ENCODE peak calls at places on chromosome 1, in eight cellular contexts. X, O, I, G, N, Q, Y and R are unnamed samples.

GRCh38 chr1:42259059-42259738 is 75.8 kb downstream of the FOXJ3 start:
- DNase-seq in N (no peak), I (no peak), X (no peak), O (no peak), Q (peak; percentile 62), Y (no peak), G (no peak), R (no peak)

GRCh38 chr1:213985181-213986019 is 2.4 kb upstream of the PROX1 start:
- DNase-seq in O (no peak), G (no peak), N (no peak), X (no peak), I (no peak), Y (no peak), Q (no peak), R (peak; percentile 65)

GRCh38 chr1:55127827-55128343 is 87.3 kb downstream of the USP24 start:
- DNase-seq in I (no peak), Q (no peak), N (no peak), O (no peak), G (no peak), X (no peak), Y (no peak), R (no peak)

GRCh38 chr1:84426376-84426775 is 28.1 kb downstream of the DNASE2B start:
- DNase-seq in X (no peak), I (no peak), N (no peak), Q (no peak), O (no peak), Y (no peak), G (no peak), R (no peak)

GRCh38 chr1:93374334-93375106 is 28.8 kb downstream of the DR1 start:
- DNase-seq in N (no peak), Y (no peak), I (no peak), O (no peak), Q (no peak), X (no peak), G (no peak), R (no peak)

GRCh38 chr1:107965112-107965991 is at the start of gene VAV3:
- DNase-seq in N (peak; percentile 70), Y (no peak), I (no peak), G (no peak), X (peak; percentile 94), Q (peak; percentile 22), O (no peak), R (peak; percentile 90)

GRCh38 chr1:226639631-226640061 is 91.1 kb downstream of the STUM start:
- DNase-seq in I (no peak), O (no peak), G (no peak), Y (no peak), Q (no peak), X (peak; percentile 73), N (no peak), R (no peak)

GRCh38 chr1:213507472-213508223 is 456.6 kb downstream of the RPS6KC1 start:
- DNase-seq in Y (no peak), Q (no peak), G (no peak), N (no peak), X (no peak), O (no peak), I (no peak), R (peak; percentile 34)

GRCh38 chr1:202802998-202803932 is 5.0 kb downstream of the KDM5B start:
- DNase-seq in I (no peak), O (no peak), G (peak; percentile 46), N (no peak), Y (no peak), X (no peak), Q (no peak), R (peak; percentile 31)

GRCh38 chr1:86788300-86789206 is 84.2 kb downstream of the SH3GLB1 start:
- DNase-seq in Q (no peak), G (no peak), X (no peak), N (no peak), Y (no peak), I (peak; percentile 69), O (no peak), R (no peak)

GRCh38 chr1:38781872-38782617 is 77.5 kb downstream of the RRAGC start:
- DNase-seq in X (no peak), I (no peak), O (no peak), N (no peak), G (no peak), Y (no peak), Q (no peak), R (no peak)

GRCh38 chr1:20616468-20617156 is 16.6 kb upstream of the PINK1 start:
- DNase-seq in O (no peak), N (no peak), X (no peak), I (no peak), Y (no peak), Q (no peak), G (no peak), R (no peak)

GRCh38 chr1:212990276-212990675 is 25.4 kb downstream of the ANGEL2 start:
- DNase-seq in I (no peak), Q (no peak), Y (no peak), N (no peak), G (no peak), O (no peak), X (no peak), R (no peak)

GRCh38 chr1:211476200-211476849 is 15.6 kb downstream of the RD3 start:
- DNase-seq in O (peak; percentile 64), Y (peak; percentile 79), I (peak; percentile 50), X (peak; percentile 87), Q (peak; percentile 43), G (peak; percentile 51), N (peak; percentile 79), R (peak; percentile 87)

GRCh38 chr1:2189459-2190425 is 4.8 kb downstream of the FAAP20 start:
- DNase-seq in Q (peak; percentile 97), Y (peak; percentile 91), I (no peak), O (peak; percentile 95), X (peak; percentile 98), N (peak; percentile 97), G (peak; percentile 80), R (peak; percentile 94)

GRCh38 chr1:98059616-98060015 is 138.8 kb upstream of the DPYD start:
- DNase-seq in G (no peak), O (no peak), N (no peak), Q (no peak), Y (no peak), I (no peak), X (no peak), R (no peak)

GRCh38 chr1:54845772-54846171 is 41.2 kb downstream of the DHCR24 start:
- DNase-seq in N (peak; percentile 11), I (no peak), O (no peak), G (no peak), Y (no peak), X (no peak), Q (no peak), R (no peak)

GRCh38 chr1:15261155-15262002 is 14.4 kb downstream of the FHAD1 start:
- DNase-seq in N (peak; percentile 38), Y (no peak), X (no peak), Q (no peak), G (peak; percentile 57), I (no peak), O (no peak), R (peak; percentile 20)
- TF ChIP-seq POLR2AphosphoS5 in N (peak; percentile 31), Y (no peak), X (peak; percentile 66), Q (no peak), G (no peak), I (no peak), O (no peak), R (no peak)

DNA sequence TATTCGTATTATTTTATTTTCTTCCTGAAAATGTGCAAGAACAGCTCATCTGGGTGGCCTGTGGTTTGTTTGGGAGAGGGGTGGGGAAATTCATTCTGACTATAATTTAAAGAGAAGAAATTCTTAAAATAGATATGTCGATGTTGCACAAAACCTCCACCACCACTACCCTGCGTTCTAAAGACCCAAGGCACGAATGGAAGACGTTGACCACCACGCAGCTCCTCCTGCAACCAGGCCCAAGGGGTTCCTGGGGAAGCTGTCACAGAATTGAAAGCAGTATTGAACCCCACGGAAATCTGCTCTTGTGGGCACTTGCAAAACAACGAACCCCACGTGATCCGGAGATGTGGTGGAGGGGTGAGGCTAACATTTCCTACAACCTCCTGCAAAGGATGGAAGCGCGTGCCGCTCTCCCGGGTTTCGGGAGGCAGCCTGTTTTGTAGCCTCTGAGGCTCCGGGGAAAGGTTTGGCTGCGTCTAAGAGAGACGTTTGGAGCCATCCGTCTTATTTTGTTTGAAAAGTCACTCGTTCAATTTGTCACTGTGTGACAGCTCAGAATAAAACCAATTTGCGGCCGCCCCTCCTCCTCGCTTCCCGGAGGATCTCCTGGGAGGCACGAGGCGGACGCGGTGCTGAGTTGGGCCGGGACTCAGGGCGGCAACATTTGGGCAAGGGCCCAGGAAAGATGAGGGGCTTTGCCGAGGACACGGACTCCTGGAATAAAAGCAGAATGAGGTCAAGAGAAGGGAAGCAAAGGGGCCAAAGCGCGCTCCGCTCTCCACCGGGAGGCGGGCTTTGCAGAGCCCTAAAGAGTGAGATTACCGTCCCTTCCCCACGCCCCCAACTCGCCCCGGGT is 791 bp upstream of the HLX start:
- DNase-seq in N (no peak), Y (peak; percentile 33), I (no peak), G (no peak), Q (no peak), O (no peak), X (peak; percentile 85), R (peak; percentile 38)
- H3K27ac ChIP-seq in N (peak overlapping the region; percentile 95), Y (no peak overlapping the region), I (no peak overlapping the region), G (no peak overlapping the region), Q (no peak overlapping the region), O (peak overlapping the region; percentile 89), X (peak overlapping the region; percentile 99), R (no peak overlapping the region)

DNA sequence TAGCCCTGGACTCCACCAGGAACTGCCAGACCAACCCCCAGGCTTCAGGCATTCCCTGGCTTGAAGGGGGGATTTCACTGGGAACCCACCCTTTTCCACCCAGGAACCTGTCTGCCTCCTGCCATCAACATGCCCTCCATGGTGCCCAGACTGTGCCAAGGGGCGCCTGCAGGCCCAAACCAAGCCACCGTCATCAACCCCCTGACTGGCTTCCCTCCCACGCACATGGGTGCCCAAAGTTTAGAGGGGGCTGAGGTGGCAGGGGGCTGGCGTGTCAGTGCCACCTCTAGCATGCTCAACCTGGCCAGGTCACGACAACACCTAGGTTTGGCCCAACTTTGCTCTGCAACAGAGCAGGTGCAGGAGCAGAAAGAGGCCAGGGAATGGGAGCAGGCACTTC is 43.4 kb downstream of the ZBTB8OS start:
- DNase-seq in Y (no peak), X (no peak), O (no peak), I (no peak), G (no peak), N (no peak), Q (no peak), R (no peak)
- TF ChIP-seq POLR2AphosphoS5 in Y (no peak), X (no peak), O (no peak), I (no peak), G (no peak), N (no peak), Q (no peak), R (no peak)

GRCh38 chr1:18920931-18921330 is 18.6 kb upstream of the ALDH4A1 start:
- DNase-seq in I (no peak), N (no peak), Q (no peak), Y (no peak), O (no peak), G (no peak), X (no peak), R (no peak)

GRCh38 chr1:18923721-18924610 is 21.6 kb upstream of the ALDH4A1 start:
- DNase-seq in Y (no peak), I (no peak), N (no peak), Q (no peak), G (no peak), X (no peak), O (no peak), R (no peak)

GRCh38 chr1:18922848-18923475 is 20.6 kb upstream of the ALDH4A1 start:
- DNase-seq in I (no peak), Q (peak; percentile 55), G (no peak), Y (no peak), X (no peak), O (no peak), N (no peak), R (no peak)

GRCh38 chr1:18921506-18922251 is 19.3 kb upstream of the ALDH4A1 start:
- DNase-seq in I (no peak), O (no peak), Q (no peak), X (no peak), Y (no peak), G (no peak), N (no peak), R (no peak)

GRCh38 chr1:18922319-18922726 is 20.0 kb upstream of the ALDH4A1 start:
- DNase-seq in G (no peak), N (peak; percentile 69), I (no peak), O (peak; percentile 63), X (no peak), Q (peak; percentile 79), Y (no peak), R (no peak)
- H3K27ac ChIP-seq in G (peak overlapping the region; percentile 17), N (peak overlapping the region; percentile 89), I (peak overlapping the region; percentile 80), O (peak overlapping the region; percentile 82), X (peak overlapping the region; percentile 81), Q (peak overlapping the region; percentile 84), Y (no peak overlapping the region), R (no peak overlapping the region)